ENCODE peak calls at places on chromosomes 13 and 19, in seven cellular contexts. T is DND-41, G is mammary epithelial cell, W is adrenal gland, M is tibial artery, H is Karpas-422, D is A549. U is an unnamed sample. For H3K4me1, the result is how much of the 10 kb centered on the place peaks cover.

GRCh38 chr13:112685856-112686255 is 4.0 kb upstream of the ATP11A start:
- DNase-seq in G (no peak), H (no peak), D (no peak), M (peak), W (no peak), T (no peak), U (no peak)

GRCh38 chr19:58279925-58280316 is 1.2 kb downstream of the ZNF8 start:
- DNase-seq in G (peak), W (no peak), T (no peak), D (no peak), M (no peak), H (no peak), U (no peak)

GRCh38 chr19:609001-609340 is 19.3 kb downstream of the HCN2 start:
- DNase-seq in G (no peak), D (peak), H (no peak), M (no peak), T (no peak), W (no peak), U (no peak)

GRCh38 chr13:103188688-103189326 is 122.6 kb upstream of the SLC10A2 start:
- DNase-seq in G (peak), M (no peak), D (peak), W (no peak), T (no peak), H (peak), U (no peak)

GRCh38 chr13:113938716-113939115 is 35.2 kb downstream of the C13orf46 start:
- DNase-seq in D (no peak), T (no peak), W (no peak), M (no peak), G (no peak), H (no peak), U (no peak)

GRCh38 chr19:872266-872951 is 12.9 kb downstream of the CFD start:
- DNase-seq in W (no peak), T (peak), H (peak), M (no peak), G (peak), D (peak), U (peak)

GRCh38 chr13:110593430-110594130 is 21.8 kb upstream of the NAXD start:
- DNase-seq in W (no peak), D (peak), H (peak), G (peak), M (no peak), T (peak), U (no peak)

GRCh38 chr13:93002071-93002470 is 224.5 kb upstream of the GPC6 start:
- DNase-seq in W (no peak), G (no peak), D (no peak), M (no peak), H (no peak), T (no peak), U (no peak)

GRCh38 chr13:86870388-86870966 is 800.7 kb upstream of the SLITRK5 start:
- DNase-seq in D (peak), M (no peak), T (no peak), W (no peak), H (peak), G (no peak), U (no peak)

GRCh38 chr13:30371649-30372265 is 50.5 kb upstream of the UBE2L5 start:
- DNase-seq in W (no peak), D (peak), M (peak), G (peak), T (peak), H (peak), U (peak)

GRCh38 chr19:37655689-37656491 is 625 bp upstream of the ZFP30 start:
- DNase-seq in G (peak), H (peak), D (peak), M (peak), T (peak), W (peak), U (peak)

GRCh38 chr19:17447704-17448189 is 721 bp downstream of the TMEM221 start:
- DNase-seq in M (no peak), G (no peak), W (no peak), T (no peak), H (no peak), D (no peak), U (no peak)
- H3K27ac ChIP-seq in M (no peak), G (no peak), W (no peak), T (no peak), H (no peak), D (peak), U (no peak)

DNA sequence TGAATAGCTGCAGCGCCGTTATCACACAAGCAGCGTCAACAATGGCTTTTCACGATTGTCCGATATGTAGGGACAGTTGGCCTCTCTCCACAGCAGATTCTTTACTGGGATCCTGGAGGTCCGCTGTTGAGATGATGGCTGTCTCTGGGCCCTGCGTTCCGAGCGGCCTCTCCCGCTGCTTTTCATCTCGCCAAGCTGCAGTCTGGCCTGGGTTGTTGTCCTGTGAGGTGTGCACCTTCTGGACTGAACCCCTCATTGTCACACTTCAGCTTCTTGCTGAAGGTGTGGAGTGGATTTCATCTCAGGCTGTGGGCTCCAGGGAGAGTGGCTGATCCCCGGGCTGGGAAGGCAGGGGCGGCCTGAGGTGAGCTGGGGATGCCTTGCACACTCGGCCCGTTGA is 9.6 kb downstream of the UPF1 start:
- DNase-seq in W (no peak), M (no peak), T (no peak), D (no peak), H (no peak), G (no peak), U (no peak)
- H3K4me1 ChIP-seq in W (under half), M (half or more), T (under half), D (under half), H (under half), G (under half), U (half or more)

GRCh38 chr19:35141627-35142401 is 1.2 kb upstream of the FXYD7 start:
- DNase-seq in T (no peak), G (no peak), H (peak), W (no peak), D (no peak), M (no peak), U (peak)
- H3K27ac ChIP-seq in T (no peak), G (no peak), H (no peak), W (no peak), D (no peak), M (no peak), U (peak)

GRCh38 chr19:15303105-15303780 is 29.1 kb downstream of the BRD4 start:
- DNase-seq in D (no peak), H (no peak), W (no peak), M (no peak), T (no peak), G (no peak), U (no peak)
- H3K4me1 ChIP-seq in D (half or more), H (half or more), W (under half), M (half or more), T (half or more), G (under half), U (half or more)

GRCh38 chr13:41699759-41700158 is 242.4 kb downstream of the RGCC start:
- DNase-seq in T (no peak), G (no peak), W (no peak), M (no peak), H (no peak), D (no peak), U (no peak)

GRCh38 chr13:41694902-41695301 is 237.6 kb downstream of the RGCC start:
- DNase-seq in W (peak), G (peak), D (peak), T (no peak), H (no peak), M (peak), U (no peak)

GRCh38 chr13:41693434-41693833 is 236.1 kb downstream of the RGCC start:
- DNase-seq in D (no peak), T (no peak), M (no peak), H (no peak), W (no peak), G (no peak), U (no peak)

GRCh38 chr13:41697578-41697977 is 240.2 kb downstream of the RGCC start:
- DNase-seq in W (no peak), G (no peak), T (no peak), D (no peak), H (no peak), M (no peak), U (no peak)

DNA sequence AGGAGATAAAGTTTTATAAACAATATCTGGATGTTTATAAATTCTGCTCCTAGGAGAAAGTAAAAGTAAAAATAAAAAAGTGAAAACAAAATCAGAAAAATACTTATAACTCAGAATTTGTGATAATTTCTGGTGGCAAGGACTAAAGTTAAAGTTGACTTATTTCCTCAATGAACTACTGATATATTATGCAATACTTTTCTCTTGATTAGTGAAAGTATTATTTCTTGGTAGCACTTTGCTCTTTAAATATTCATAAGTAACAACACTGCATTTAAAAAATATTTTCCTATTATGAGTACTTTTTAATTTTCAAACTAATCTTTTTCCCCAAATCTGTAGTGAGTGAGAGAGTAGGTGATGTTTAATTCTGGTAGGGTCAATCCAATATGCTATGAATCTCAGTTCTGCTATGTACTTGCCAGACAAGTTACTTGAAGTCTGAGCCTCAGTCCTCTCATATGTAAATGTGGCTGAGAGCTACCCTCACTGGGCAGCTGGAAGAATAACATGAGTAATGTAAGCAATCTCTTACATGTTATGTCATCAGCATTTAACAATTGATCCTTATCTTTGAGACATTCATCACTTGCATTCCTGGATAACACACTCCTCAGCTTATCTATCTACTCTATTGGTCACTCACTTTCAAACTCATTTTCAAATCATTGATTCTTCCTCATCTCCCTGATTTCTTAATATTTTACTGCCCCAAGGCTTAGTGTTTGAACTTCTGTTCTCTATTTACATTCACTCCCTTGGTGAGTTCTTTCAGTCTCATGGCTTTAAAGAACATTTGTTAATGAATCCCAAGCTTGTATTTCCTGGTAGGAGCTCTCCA is 239.0 kb downstream of the RGCC start:
- DNase-seq in T (no peak), M (no peak), G (peak), W (no peak), H (no peak), D (peak), U (no peak)
- H3K27ac ChIP-seq in T (no peak), M (no peak), G (no peak), W (no peak), H (no peak), D (peak), U (no peak)

DNA sequence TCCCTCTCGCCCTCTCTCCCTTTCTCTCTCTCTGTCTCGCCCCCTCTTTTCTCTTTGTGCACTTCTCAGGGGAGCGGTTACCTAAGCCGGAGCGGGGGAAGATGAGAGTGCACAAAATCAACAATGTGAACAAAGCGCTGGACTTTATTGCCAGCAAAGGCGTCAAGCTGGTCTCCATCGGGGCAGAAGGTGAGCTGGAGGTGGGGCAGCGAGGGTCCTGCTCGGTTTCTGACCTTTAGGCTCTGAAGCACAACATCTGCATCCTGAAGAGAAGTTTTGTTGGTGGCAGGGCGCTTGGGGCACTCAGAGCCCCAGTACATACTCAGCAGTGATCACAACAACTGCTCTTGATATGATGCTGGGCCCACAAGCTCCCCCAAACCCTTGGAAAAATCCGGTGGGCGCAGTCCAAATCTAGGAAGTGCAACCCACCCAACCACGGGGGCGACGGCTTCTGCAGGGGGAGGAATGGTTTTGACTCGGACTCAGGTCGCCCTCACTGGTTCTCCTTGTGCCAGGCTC is 43.3 kb downstream of the CAPN12 start:
- DNase-seq in M (no peak), D (no peak), T (no peak), G (no peak), W (no peak), H (no peak), U (no peak)
- H3K4me1 ChIP-seq in M (half or more), D (half or more), T (under half), G (half or more), W (under half), H (under half), U (under half)

DNA sequence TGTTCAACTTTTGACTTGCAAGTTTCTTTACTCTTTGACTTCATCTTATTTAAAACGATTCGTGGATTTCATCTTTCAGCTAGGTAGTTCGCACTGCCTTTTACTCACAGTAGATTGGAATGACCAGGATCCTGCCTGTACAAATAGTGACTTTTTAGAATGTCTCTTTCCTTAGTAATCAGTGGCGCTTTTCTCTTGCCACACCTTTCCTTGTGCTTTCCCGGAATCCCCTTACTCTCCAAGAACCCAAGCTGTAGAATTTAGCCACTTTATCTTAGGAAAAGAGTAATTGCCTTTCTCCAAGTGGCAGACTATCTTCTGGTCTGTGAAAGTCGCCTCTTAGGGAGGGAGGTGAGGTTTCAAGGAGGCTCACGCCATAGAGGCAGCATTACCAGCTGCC is 123.4 kb downstream of the LMO7 start:
- DNase-seq in M (no peak), D (no peak), T (no peak), H (no peak), W (no peak), G (no peak), U (no peak)
- H3K27ac ChIP-seq in M (no peak), D (peak), T (no peak), H (no peak), W (no peak), G (no peak), U (no peak)

DNA sequence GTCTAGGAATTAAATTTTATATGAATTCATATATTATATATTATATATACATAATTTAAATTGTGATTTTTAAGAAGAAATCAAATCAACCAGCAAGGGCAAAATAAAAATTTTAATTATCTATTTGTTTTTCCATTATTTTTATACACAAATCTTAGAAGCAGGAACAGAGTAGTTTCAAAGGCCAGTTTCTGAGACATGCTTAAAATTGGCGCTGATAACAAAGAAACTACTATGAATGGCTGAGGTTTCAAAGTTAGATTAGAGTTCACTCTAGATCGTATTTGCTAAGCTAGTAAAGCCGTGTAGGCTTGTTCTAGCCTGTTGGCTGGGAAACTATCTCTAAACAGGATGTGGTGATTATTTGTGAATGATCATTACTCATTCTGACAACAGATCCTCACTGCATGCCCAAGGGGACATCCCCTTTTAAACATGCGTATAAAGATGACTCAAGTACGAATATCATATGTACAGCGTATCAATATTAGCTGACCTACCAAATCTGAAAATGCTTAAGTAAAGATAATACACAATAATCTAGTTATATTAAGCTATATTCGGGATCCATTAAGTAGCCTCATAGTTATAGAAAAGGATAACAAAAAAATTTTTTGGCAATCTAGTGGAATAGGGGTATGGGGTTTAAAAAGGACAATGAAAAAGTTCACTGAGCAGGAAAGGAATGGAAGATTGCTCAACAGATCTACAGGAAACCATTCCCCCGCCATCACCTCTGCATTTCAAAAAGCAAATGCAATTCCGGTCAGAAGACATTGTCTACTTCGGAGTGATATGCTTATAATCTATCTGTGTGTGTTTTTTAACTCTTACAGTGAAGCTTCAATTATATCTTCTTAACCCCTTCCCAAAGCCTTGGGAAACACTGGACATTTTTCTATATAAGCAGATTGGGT is 150.1 kb downstream of the SHISA2 start:
- DNase-seq in W (no peak), H (no peak), M (no peak), T (peak), D (peak), G (peak), U (peak)
- H3K4me1 ChIP-seq in W (under half), H (under half), M (under half), T (half or more), D (under half), G (under half), U (under half)

GRCh38 chr13:40402931-40403412 is 263.5 kb downstream of the FOXO1 start:
- DNase-seq in W (no peak), H (no peak), G (no peak), D (peak), M (no peak), T (no peak), U (no peak)
- H3K27ac ChIP-seq in W (no peak), H (no peak), G (no peak), D (peak), M (peak), T (no peak), U (no peak)